ENCODE peak calls at places on chromosomes 16 and 17, in four cellular contexts. J is neural progenitor cell, I is prostate gland, T is transverse colon. U is an unnamed sample. For H3K4me1, the result is how much of the 10 kb centered on the place peaks cover.

GRCh38 chr16:67441289-67441753 is 10.4 kb downstream of the HSD11B2 start:
- DNase-seq in J (no peak), I (peak), T (peak), U (no peak)

GRCh38 chr17:27499451-27500265 is 43.4 kb downstream of the KSR1 start:
- DNase-seq in J (no peak), I (no peak), T (no peak), U (no peak)

GRCh38 chr17:70947215-70947614 is 777.9 kb downstream of the KCNJ2 start:
- DNase-seq in I (no peak), J (no peak), T (no peak), U (no peak)

GRCh38 chr17:80746262-80746935 is 201.8 kb downstream of the RPTOR start:
- DNase-seq in T (no peak), J (no peak), I (no peak), U (no peak)

GRCh38 chr17:46264456-46265198 is 30.3 kb upstream of the LRRC37A start:
- DNase-seq in I (no peak), T (no peak), J (no peak), U (no peak)

GRCh38 chr17:46853896-46854444 is 2.6 kb downstream of the WNT9B start:
- DNase-seq in T (no peak), I (no peak), J (no peak), U (no peak)

GRCh38 chr16:21159281-21159951 is 942 bp downstream of the LDAF1 start:
- DNase-seq in T (peak), I (peak), J (peak), U (no peak)

GRCh38 chr16:60755907-60756306 is 1280.3 kb downstream of the CDH8 start:
- DNase-seq in I (no peak), T (no peak), J (no peak), U (no peak)

GRCh38 chr17:39792523-39793221 is 54.9 kb downstream of the GRB7 start:
- DNase-seq in I (no peak), J (no peak), T (no peak), U (no peak)

GRCh38 chr16:55391760-55392375 is 67.9 kb downstream of the IRX6 start:
- DNase-seq in I (no peak), J (no peak), T (no peak), U (no peak)

GRCh38 chr17:12789075-12789975 is at the start of gene ARHGAP44:
- DNase-seq in J (peak), I (peak), T (peak), U (no peak)

GRCh38 chr16:303760-304505 is 21.0 kb downstream of the PDIA2 start:
- DNase-seq in J (peak), T (no peak), I (no peak), U (no peak)

GRCh38 chr17:3892095-3892998 is 506 bp downstream of the CAMKK1 start:
- DNase-seq in J (peak), T (peak), I (peak), U (peak)

GRCh38 chr17:6893382-6894205 is 62.1 kb upstream of the TEKT1 start:
- DNase-seq in I (no peak), T (no peak), J (peak), U (no peak)

GRCh38 chr16:62190426-62190825 is 154.2 kb upstream of the CDH8 start:
- DNase-seq in I (no peak), J (peak), T (no peak), U (no peak)

GRCh38 chr17:2703606-2704005 is 8.0 kb downstream of the CLUH start:
- DNase-seq in J (no peak), I (no peak), T (no peak), U (no peak)

GRCh38 chr17:65183736-65184135 is 46.6 kb downstream of the RGS9 start:
- DNase-seq in T (no peak), I (peak), J (peak), U (no peak)

GRCh38 chr17:72683506-72684404 is 408.7 kb downstream of the SLC39A11 start:
- DNase-seq in T (peak), I (peak), J (no peak), U (no peak)

GRCh38 chr17:50267074-50267841 is 7.0 kb upstream of the TMEM92 start:
- DNase-seq in I (no peak), T (peak), J (no peak), U (no peak)

GRCh38 chr17:34542700-34543336 is 36.6 kb upstream of the TMEM132E start:
- DNase-seq in T (peak), I (peak), J (peak), U (peak)

GRCh38 chr17:80124351-80124981 is 22.5 kb downstream of the EIF4A3 start:
- DNase-seq in T (no peak), I (peak), J (peak), U (no peak)

GRCh38 chr16:52474679-52475078 is 72.3 kb downstream of the TOX3 start:
- DNase-seq in T (no peak), J (no peak), I (no peak), U (no peak)

GRCh38 chr16:68526143-68526781 is 12.8 kb upstream of the ZFP90 start:
- DNase-seq in I (no peak), J (no peak), T (no peak), U (no peak)

GRCh38 chr17:33986088-33986487 is 269.0 kb upstream of the CCL2 start:
- DNase-seq in I (no peak), J (no peak), T (no peak), U (no peak)

GRCh38 chr17:75695830-75696271 is 25.4 kb upstream of the ITGB4 start:
- DNase-seq in J (no peak), T (peak), I (peak), U (no peak)

GRCh38 chr17:40344321-40345160 is 20.0 kb downstream of the GJD3 start:
- DNase-seq in I (no peak), T (peak), J (no peak), U (no peak)

GRCh38 chr17:10429416-10430045 is 7.8 kb upstream of the MYH8 start:
- DNase-seq in T (no peak), I (no peak), J (no peak), U (no peak)

GRCh38 chr17:73696251-73696650 is 52.0 kb upstream of the SDK2 start:
- DNase-seq in J (no peak), I (no peak), T (no peak), U (no peak)
- H3K27ac ChIP-seq in J (no peak), I (no peak), T (no peak), U (no peak)

GRCh38 chr17:32567086-32567485 is 80.3 kb downstream of the CDK5R1 start:
- DNase-seq in I (no peak), T (no peak), J (no peak), U (no peak)

GRCh38 chr17:32569171-32570080 is 82.6 kb downstream of the CDK5R1 start:
- DNase-seq in I (no peak), T (no peak), J (no peak), U (no peak)

GRCh38 chr17:32568673-32569072 is 81.9 kb downstream of the CDK5R1 start:
- DNase-seq in J (no peak), I (no peak), T (no peak), U (no peak)

GRCh38 chr17:32567511-32567910 is 80.7 kb downstream of the CDK5R1 start:
- DNase-seq in J (no peak), I (no peak), T (no peak), U (no peak)

DNA sequence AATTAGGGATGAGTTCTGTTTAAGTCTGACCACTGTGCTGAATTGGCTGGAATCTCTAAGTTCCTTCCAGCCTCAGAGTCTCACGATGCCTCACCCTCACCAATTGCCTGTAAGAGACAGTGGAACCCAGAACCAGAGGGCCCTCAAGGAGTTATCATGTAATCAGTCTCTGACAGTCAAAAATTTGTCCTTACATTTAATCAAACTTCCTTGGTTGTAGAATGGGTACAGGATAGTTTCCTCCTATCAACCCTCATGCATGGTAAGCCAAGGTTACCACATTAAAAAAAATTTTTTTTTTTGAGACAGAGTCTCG is 83.2 kb downstream of the CDK5R1 start:
- DNase-seq in I (no peak), J (no peak), T (no peak), U (no peak)
- H3K4me1 ChIP-seq in I (under half), J (under half), T (under half), U (under half)

GRCh38 chr17:28716740-28717577 is 709 bp downstream of the RAB34 start:
- DNase-seq in J (peak), I (no peak), T (no peak), U (no peak)
- H3K27ac ChIP-seq in J (peak), I (peak), T (peak), U (no peak)

GRCh38 chr16:70678898-70679652 is 6.8 kb downstream of the MTSS2 start:
- DNase-seq in I (no peak), T (no peak), J (no peak), U (no peak)

GRCh38 chr16:70682239-70683145 is 3.4 kb downstream of the MTSS2 start:
- DNase-seq in I (no peak), T (no peak), J (no peak), U (no peak)

GRCh38 chr16:70681382-70682238 is 4.2 kb downstream of the MTSS2 start:
- DNase-seq in I (no peak), J (no peak), T (no peak), U (no peak)

GRCh38 chr16:70679653-70680494 is 6.0 kb downstream of the MTSS2 start:
- DNase-seq in I (no peak), J (peak), T (no peak), U (no peak)

GRCh38 chr16:70680495-70681381 is 5.1 kb downstream of the MTSS2 start:
- DNase-seq in T (no peak), I (no peak), J (no peak), U (no peak)
- H3K4me1 ChIP-seq in T (under half), I (under half), J (under half), U (under half)

GRCh38 chr16:30397776-30398659 is 2.8 kb downstream of the ZNF48 start:
- DNase-seq in T (no peak), J (no peak), I (no peak), U (no peak)

GRCh38 chr16:30397056-30397455 is 1.8 kb downstream of the ZNF48 start:
- DNase-seq in J (no peak), I (no peak), T (no peak), U (no peak)

GRCh38 chr16:30395155-30395991 is at the start of gene ZNF48:
- DNase-seq in J (peak), I (peak), T (peak), U (peak)

GRCh38 chr16:30394603-30395154 is 541 bp upstream of the ZNF48 start:
- DNase-seq in I (no peak), J (peak), T (no peak), U (no peak)

DNA sequence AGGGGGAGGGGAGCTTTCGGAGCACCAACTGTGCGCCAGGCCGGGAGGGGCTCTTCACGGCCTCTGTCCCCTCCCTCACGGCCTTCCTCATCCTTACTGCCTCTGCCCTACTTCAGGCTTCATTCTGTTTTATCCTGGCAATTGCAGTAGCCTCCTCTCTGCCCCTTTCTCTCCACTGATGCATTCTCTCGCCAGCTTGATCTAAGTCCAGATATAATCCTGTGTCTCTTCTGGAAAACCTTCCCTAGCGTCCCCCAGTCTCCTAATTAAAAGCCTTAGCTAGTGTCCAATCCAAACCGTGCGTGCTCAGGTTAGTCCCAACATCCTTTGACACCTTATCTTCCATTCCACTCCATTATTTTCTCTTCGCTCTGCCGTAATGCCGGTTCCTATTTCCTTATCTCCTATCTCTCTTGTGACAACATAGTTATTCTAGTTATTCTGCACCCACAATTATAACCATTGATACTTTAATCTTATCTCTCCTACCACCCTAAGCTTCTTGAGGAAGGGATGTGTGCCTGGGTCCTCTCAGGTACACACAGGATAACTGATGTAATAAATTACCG is 856 bp downstream of the ZNF48 start:
- DNase-seq in J (no peak), I (no peak), T (no peak), U (no peak)
- H3K27ac ChIP-seq in J (peak), I (peak), T (peak), U (peak)

GRCh38 chr16:85323961-85324253 is 211.6 kb upstream of the CIBAR2 start:
- DNase-seq in I (no peak), T (no peak), J (no peak), U (no peak)
- H3K4me1 ChIP-seq in I (under half), T (under half), J (under half), U (under half)

DNA sequence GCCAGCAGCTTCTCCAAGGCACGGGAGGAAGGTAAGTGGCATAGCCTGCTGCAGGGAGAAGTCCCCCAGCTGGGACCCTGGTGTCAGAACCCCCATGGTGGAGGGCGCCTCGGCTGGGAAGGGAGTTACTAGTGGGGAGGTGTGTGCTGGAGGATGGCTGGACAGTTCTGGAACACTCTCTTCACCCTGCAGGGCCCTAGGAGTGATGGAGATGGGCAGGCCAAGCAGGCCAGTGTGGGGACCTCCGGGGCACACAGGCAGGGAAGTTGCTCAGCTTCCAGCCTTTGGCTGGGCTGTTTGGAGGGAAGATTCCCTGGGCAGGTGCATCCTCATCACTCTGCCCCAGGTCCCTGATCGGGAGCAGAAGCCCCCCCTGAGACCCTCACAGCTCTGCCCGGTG is 696 bp downstream of the C17orf99 start:
- DNase-seq in J (no peak), T (peak), I (no peak), U (no peak)
- H3K27ac ChIP-seq in J (no peak), T (no peak), I (no peak), U (no peak)

GRCh38 chr16:27632267-27632666 is 82.3 kb downstream of the KATNIP start:
- DNase-seq in T (no peak), I (no peak), J (no peak), U (no peak)

GRCh38 chr16:27636453-27637200 is 86.7 kb downstream of the KATNIP start:
- DNase-seq in I (no peak), J (peak), T (no peak), U (no peak)

GRCh38 chr16:27633221-27633620 is 83.3 kb downstream of the KATNIP start:
- DNase-seq in J (no peak), I (no peak), T (no peak), U (no peak)

GRCh38 chr16:27633721-27634120 is 83.8 kb downstream of the KATNIP start:
- DNase-seq in J (no peak), I (no peak), T (no peak), U (no peak)

GRCh38 chr16:27634781-27635180 is 84.8 kb downstream of the KATNIP start:
- DNase-seq in T (no peak), I (no peak), J (no peak), U (no peak)
- H3K4me1 ChIP-seq in T (under half), I (under half), J (under half), U (under half)

U was measured in effector memory CD4-positive, alpha-beta T cell.